ENCODE peak calls at places on chromosomes 1 and 21, in eight cellular contexts. P, W, L, B, N, M, J and R are unnamed samples.
A peak's percentile ranks its signal among the peaks of the same experiment; 100 is the strongest.

GRCh38 chr21:40902299-40902698 is 55.3 kb upstream of the DSCAM start:
- DNase-seq in W (no peak), L (no peak), P (peak; percentile 9), M (no peak), J (no peak), B (no peak), N (no peak), R (no peak)

GRCh38 chr1:212234431-212235298 is 50.5 kb upstream of the PPP2R5A start:
- DNase-seq in B (peak; percentile 4), P (peak; percentile 69), M (peak; percentile 82), J (peak; percentile 95), W (no peak), N (peak; percentile 38), L (peak; percentile 25), R (peak; percentile 56)

GRCh38 chr1:31412732-31413404 is at the start of gene SERINC2:
- DNase-seq in L (no peak), M (peak; percentile 32), N (peak; percentile 96), B (no peak), W (peak; percentile 16), P (no peak), J (no peak), R (no peak)

GRCh38 chr1:179762241-179762640 is 19.1 kb downstream of the FAM163A start:
- DNase-seq in W (no peak), J (no peak), B (no peak), L (no peak), N (no peak), P (no peak), M (no peak), R (no peak)

GRCh38 chr21:44930543-44930981 is 9.3 kb upstream of the SLX9 start:
- DNase-seq in W (peak; percentile 68), B (no peak), L (no peak), J (peak; percentile 38), M (no peak), N (no peak), P (no peak), R (peak; percentile 47)

GRCh38 chr1:28450561-28450960 is 55.3 kb upstream of the RCC1 start:
- DNase-seq in J (no peak), M (no peak), N (no peak), W (no peak), P (no peak), B (no peak), L (no peak), R (peak; percentile 45)

GRCh38 chr1:173431663-173432045 is 45.5 kb upstream of the PRDX6 start:
- DNase-seq in B (no peak), L (no peak), P (no peak), W (no peak), N (no peak), M (no peak), J (no peak), R (no peak)

GRCh38 chr1:205782627-205783470 is 7.6 kb upstream of the RAB29 start:
- DNase-seq in N (no peak), P (no peak), J (peak; percentile 29), L (no peak), M (no peak), B (no peak), W (no peak), R (peak; percentile 10)

GRCh38 chr1:41381691-41382530 is 20.7 kb downstream of the FOXO6 start:
- DNase-seq in L (peak; percentile 19), J (peak; percentile 58), B (no peak), W (peak; percentile 45), P (peak; percentile 44), M (no peak), N (peak; percentile 79), R (no peak)

GRCh38 chr21:32719085-32719484 is 8.7 kb downstream of the SYNJ1 start:
- DNase-seq in M (no peak), W (no peak), J (no peak), P (no peak), N (no peak), B (no peak), L (no peak), R (no peak)

GRCh38 chr1:115782571-115783281 is 14.2 kb upstream of the CASQ2 start:
- DNase-seq in P (no peak), N (peak; percentile 30), M (peak; percentile 42), L (no peak), B (no peak), W (no peak), J (peak; percentile 89), R (peak; percentile 12)

GRCh38 chr21:45556645-45557601 is 14.7 kb upstream of the SLC19A1 start:
- DNase-seq in M (no peak), W (no peak), B (no peak), P (no peak), N (no peak), L (no peak), J (no peak), R (no peak)

GRCh38 chr1:159931101-159931816 is 6.0 kb upstream of the TAGLN2 start:
- DNase-seq in N (no peak), B (no peak), W (no peak), J (no peak), M (no peak), P (no peak), L (no peak), R (no peak)

GRCh38 chr1:117883620-117884019 is 45.8 kb downstream of the GDAP2 start:
- DNase-seq in N (no peak), M (no peak), L (no peak), J (no peak), P (no peak), W (no peak), B (no peak), R (no peak)

GRCh38 chr21:42939581-42940413 is 14.4 kb upstream of the ERVH48-1 start:
- DNase-seq in L (peak; percentile 86), W (no peak), J (peak; percentile 96), B (no peak), M (peak; percentile 84), P (peak; percentile 80), N (no peak), R (no peak)

GRCh38 chr21:25760061-25760460 is 25.3 kb downstream of the GABPA start:
- DNase-seq in B (no peak), N (no peak), M (no peak), W (no peak), P (no peak), J (no peak), L (no peak), R (no peak)

GRCh38 chr1:53311104-53311908 is 16.6 kb downstream of the LRP8 start:
- DNase-seq in J (no peak), P (no peak), M (no peak), B (no peak), W (no peak), N (no peak), L (no peak), R (no peak)

GRCh38 chr1:172623748-172624147 is 35.2 kb upstream of the FASLG start:
- DNase-seq in B (no peak), M (no peak), J (no peak), W (no peak), P (no peak), N (no peak), L (no peak), R (peak; percentile 45)

GRCh38 chr1:37739222-37739621 is 25.7 kb downstream of the EPHA10 start:
- DNase-seq in P (no peak), J (no peak), L (no peak), N (no peak), B (no peak), W (no peak), M (no peak), R (peak; percentile 19)

GRCh38 chr1:228364706-228365213 is 41.9 kb downstream of the TRIM11 start:
- DNase-seq in P (peak; percentile 7), N (no peak), L (no peak), W (no peak), B (no peak), M (no peak), J (no peak), R (no peak)

GRCh38 chr1:248924696-248925532 is 18.9 kb downstream of the PGBD2 start:
- DNase-seq in J (peak; percentile 72), W (peak; percentile 45), P (peak; percentile 30), M (peak; percentile 42), L (no peak), N (peak; percentile 50), B (no peak), R (peak; percentile 73)

GRCh38 chr1:235735630-235736029 is 86.0 kb upstream of the GNG4 start:
- DNase-seq in J (peak; percentile 3), N (no peak), B (no peak), P (no peak), M (no peak), L (no peak), W (no peak), R (no peak)

GRCh38 chr1:185681034-185681633 is 53.1 kb upstream of the HMCN1 start:
- DNase-seq in L (peak; percentile 44), W (peak; percentile 22), P (peak; percentile 25), J (peak; percentile 36), N (peak; percentile 38), M (peak; percentile 40), B (no peak), R (peak; percentile 60)

GRCh38 chr1:112618721-112619517 is at the start of gene ST7L:
- DNase-seq in P (peak; percentile 85), N (peak; percentile 86), M (peak; percentile 45), J (peak; percentile 76), B (peak; percentile 9), L (peak; percentile 79), W (peak; percentile 43), R (peak; percentile 72)

GRCh38 chr1:204398197-204399125 is 13.2 kb downstream of the PPP1R15B start:
- DNase-seq in B (no peak), L (no peak), W (peak; percentile 58), N (peak; percentile 90), J (peak; percentile 69), P (peak; percentile 35), M (peak; percentile 92), R (peak; percentile 79)

GRCh38 chr21:38156200-38156599 is 100.6 kb upstream of the KCNJ15 start:
- DNase-seq in L (no peak), M (no peak), N (no peak), P (no peak), W (no peak), J (peak; percentile 79), B (no peak), R (no peak)

GRCh38 chr21:15289896-15290841 is 225.4 kb upstream of the NRIP1 start:
- DNase-seq in M (no peak), P (no peak), J (peak; percentile 16), B (no peak), L (no peak), N (peak; percentile 65), W (peak; percentile 5), R (peak; percentile 8)